ENCODE peak calls at places on chromosomes 6 and 20, in eight cellular contexts. X is CD4-positive, alpha-beta T cell; I is left cardiac atrium; U is AG08396; H is T1000; P is GM10248; C is hypothalamus; S is pancreas. W is an unnamed sample.

GRCh38 chr20:63641792-63642517 is 11.3 kb downstream of the STMN3 start:
- DNase-seq in X (peak), I (peak), U (peak), H (peak), P (peak), C (peak), S (peak), W (peak)

GRCh38 chr20:8154636-8155035 is 22.6 kb downstream of the PLCB1 start:
- DNase-seq in X (no peak), I (no peak), U (no peak), H (no peak), P (no peak), C (no peak), S (no peak), W (no peak)

GRCh38 chr6:156131221-156131903 is 645.8 kb upstream of the ARID1B start:
- DNase-seq in X (no peak), I (no peak), U (no peak), H (no peak), P (peak), C (no peak), S (no peak), W (no peak)

GRCh38 chr20:23200413-23200812 is 114.3 kb upstream of the CD93 start:
- DNase-seq in X (no peak), I (no peak), U (no peak), H (no peak), P (no peak), C (no peak), S (no peak), W (no peak)

GRCh38 chr6:25253371-25253770 is 25.8 kb upstream of the CARMIL1 start:
- DNase-seq in X (no peak), I (no peak), U (no peak), H (no peak), P (no peak), C (no peak), S (no peak), W (no peak)

GRCh38 chr6:1027109-1027794 is 284.6 kb upstream of the FOXQ1 start:
- DNase-seq in X (no peak), I (no peak), U (peak), H (no peak), P (no peak), C (no peak), S (no peak), W (no peak)

GRCh38 chr6:73579851-73580246 is 59.0 kb upstream of the EEF1A1 start:
- DNase-seq in X (no peak), I (peak), U (peak), H (peak), P (no peak), C (no peak), S (peak), W (peak)

GRCh38 chr6:15533379-15534044 is 129.3 kb downstream of the DTNBP1 start:
- DNase-seq in X (no peak), I (no peak), U (no peak), H (no peak), P (no peak), C (no peak), S (no peak), W (no peak)

GRCh38 chr6:90263653-90264052 is 33.0 kb downstream of the BACH2 start:
- DNase-seq in X (no peak), I (no peak), U (no peak), H (no peak), P (no peak), C (no peak), S (no peak), W (no peak)

GRCh38 chr6:64100702-64101101 is 465.1 kb downstream of the PHF3 start:
- DNase-seq in X (no peak), I (no peak), U (no peak), H (no peak), P (no peak), C (no peak), S (no peak), W (no peak)

GRCh38 chr6:111736005-111736607 is 130.4 kb upstream of the TRAF3IP2 start:
- DNase-seq in X (no peak), I (no peak), U (no peak), H (no peak), P (no peak), C (no peak), S (no peak), W (no peak)